ENCODE peak calls at places on chromosome 7, in eight cellular contexts. One of them, this sample, is unnamed.

GRCh38 chr7:13830604-13830915 is 158.9 kb downstream of the ETV1 start:
- DNase-seq in heart right ventricle: no peak
- DNase-seq in endothelial cell of umbilical vein: no peak
- DNase-seq in foreskin fibroblast: peak
- DNase-seq in brain microvascular endothelial cell: no peak
- DNase-seq in cardiac muscle cell: peak
- DNase-seq in cardiac fibroblast: peak
- DNase-seq in CD14-positive monocyte: no peak
- DNase-seq in this sample: no peak

GRCh38 chr7:135147899-135148721 is at the start of gene TMEM140:
- DNase-seq in heart right ventricle: peak
- DNase-seq in endothelial cell of umbilical vein: peak
- DNase-seq in foreskin fibroblast: no peak
- DNase-seq in brain microvascular endothelial cell: peak
- DNase-seq in cardiac muscle cell: peak
- DNase-seq in cardiac fibroblast: peak
- DNase-seq in CD14-positive monocyte: no peak
- DNase-seq in this sample: peak

GRCh38 chr7:26534649-26535482 is 243.2 kb downstream of the SNX10 start:
- DNase-seq in heart right ventricle: no peak
- DNase-seq in endothelial cell of umbilical vein: peak
- DNase-seq in foreskin fibroblast: no peak
- DNase-seq in brain microvascular endothelial cell: no peak
- DNase-seq in cardiac muscle cell: no peak
- DNase-seq in cardiac fibroblast: no peak
- DNase-seq in CD14-positive monocyte: no peak
- DNase-seq in this sample: no peak

GRCh38 chr7:69599879-69600764 is 1.8 kb downstream of the AUTS2 start:
- DNase-seq in heart right ventricle: no peak
- DNase-seq in endothelial cell of umbilical vein: no peak
- DNase-seq in foreskin fibroblast: no peak
- DNase-seq in brain microvascular endothelial cell: no peak
- DNase-seq in cardiac muscle cell: peak
- DNase-seq in cardiac fibroblast: peak
- DNase-seq in CD14-positive monocyte: no peak
- DNase-seq in this sample: peak

GRCh38 chr7:138756591-138757222 is 41.1 kb upstream of the TMEM213 start:
- DNase-seq in heart right ventricle: no peak
- DNase-seq in endothelial cell of umbilical vein: no peak
- DNase-seq in foreskin fibroblast: no peak
- DNase-seq in brain microvascular endothelial cell: no peak
- DNase-seq in cardiac muscle cell: no peak
- DNase-seq in cardiac fibroblast: no peak
- DNase-seq in CD14-positive monocyte: no peak
- DNase-seq in this sample: no peak

GRCh38 chr7:41574377-41574776 is 128.5 kb downstream of the INHBA start:
- DNase-seq in heart right ventricle: no peak
- DNase-seq in endothelial cell of umbilical vein: peak
- DNase-seq in foreskin fibroblast: peak
- DNase-seq in brain microvascular endothelial cell: peak
- DNase-seq in cardiac muscle cell: peak
- DNase-seq in cardiac fibroblast: no peak
- DNase-seq in CD14-positive monocyte: no peak
- DNase-seq in this sample: no peak

GRCh38 chr7:117072620-117073118 is 119.4 kb downstream of the ST7 start:
- DNase-seq in heart right ventricle: peak
- DNase-seq in endothelial cell of umbilical vein: peak
- DNase-seq in foreskin fibroblast: no peak
- DNase-seq in brain microvascular endothelial cell: peak
- DNase-seq in cardiac muscle cell: peak
- DNase-seq in cardiac fibroblast: peak
- DNase-seq in CD14-positive monocyte: peak
- DNase-seq in this sample: no peak

GRCh38 chr7:1087462-1087809 is 477 bp upstream of the GPER1 start:
- DNase-seq in heart right ventricle: no peak
- DNase-seq in endothelial cell of umbilical vein: no peak
- DNase-seq in foreskin fibroblast: peak
- DNase-seq in brain microvascular endothelial cell: no peak
- DNase-seq in cardiac muscle cell: peak
- DNase-seq in cardiac fibroblast: no peak
- DNase-seq in CD14-positive monocyte: no peak
- DNase-seq in this sample: no peak

GRCh38 chr7:96596120-96596826 is 113.4 kb downstream of the SEM1 start:
- DNase-seq in heart right ventricle: no peak
- DNase-seq in endothelial cell of umbilical vein: peak
- DNase-seq in foreskin fibroblast: no peak
- DNase-seq in brain microvascular endothelial cell: no peak
- DNase-seq in cardiac muscle cell: no peak
- DNase-seq in cardiac fibroblast: peak
- DNase-seq in CD14-positive monocyte: no peak
- DNase-seq in this sample: no peak

GRCh38 chr7:1669954-1670893 is at the start of gene ELFN1:
- DNase-seq in heart right ventricle: no peak
- DNase-seq in endothelial cell of umbilical vein: no peak
- DNase-seq in foreskin fibroblast: no peak
- DNase-seq in brain microvascular endothelial cell: no peak
- DNase-seq in cardiac muscle cell: peak
- DNase-seq in cardiac fibroblast: peak
- DNase-seq in CD14-positive monocyte: peak
- DNase-seq in this sample: peak

GRCh38 chr7:83931968-83932367 is 262.6 kb downstream of the SEMA3A start:
- DNase-seq in heart right ventricle: no peak
- DNase-seq in endothelial cell of umbilical vein: no peak
- DNase-seq in foreskin fibroblast: no peak
- DNase-seq in brain microvascular endothelial cell: no peak
- DNase-seq in cardiac muscle cell: no peak
- DNase-seq in cardiac fibroblast: no peak
- DNase-seq in CD14-positive monocyte: no peak
- DNase-seq in this sample: no peak

GRCh38 chr7:36615877-36616276 is 108.4 kb downstream of the AOAH start:
- DNase-seq in heart right ventricle: no peak
- DNase-seq in endothelial cell of umbilical vein: no peak
- DNase-seq in foreskin fibroblast: no peak
- DNase-seq in brain microvascular endothelial cell: no peak
- DNase-seq in cardiac muscle cell: no peak
- DNase-seq in cardiac fibroblast: no peak
- DNase-seq in CD14-positive monocyte: no peak
- DNase-seq in this sample: no peak

GRCh38 chr7:28062197-28062988 is 118.2 kb downstream of the JAZF1 start:
- DNase-seq in heart right ventricle: peak
- DNase-seq in endothelial cell of umbilical vein: peak
- DNase-seq in foreskin fibroblast: peak
- DNase-seq in brain microvascular endothelial cell: peak
- DNase-seq in cardiac muscle cell: peak
- DNase-seq in cardiac fibroblast: peak
- DNase-seq in CD14-positive monocyte: peak
- DNase-seq in this sample: peak

GRCh38 chr7:17640730-17641377 is 299.4 kb downstream of the SNX13 start:
- DNase-seq in heart right ventricle: peak
- DNase-seq in endothelial cell of umbilical vein: peak
- DNase-seq in foreskin fibroblast: no peak
- DNase-seq in brain microvascular endothelial cell: peak
- DNase-seq in cardiac muscle cell: peak
- DNase-seq in cardiac fibroblast: peak
- DNase-seq in CD14-positive monocyte: no peak
- DNase-seq in this sample: no peak

GRCh38 chr7:56097700-56098099 is 4.9 kb upstream of the PHKG1 start:
- DNase-seq in heart right ventricle: peak
- DNase-seq in endothelial cell of umbilical vein: peak
- DNase-seq in foreskin fibroblast: peak
- DNase-seq in brain microvascular endothelial cell: peak
- DNase-seq in cardiac muscle cell: peak
- DNase-seq in cardiac fibroblast: peak
- DNase-seq in CD14-positive monocyte: no peak
- DNase-seq in this sample: peak

GRCh38 chr7:56091591-56091990 is 1.2 kb downstream of the PHKG1 start:
- DNase-seq in heart right ventricle: peak
- DNase-seq in endothelial cell of umbilical vein: no peak
- DNase-seq in foreskin fibroblast: no peak
- DNase-seq in brain microvascular endothelial cell: no peak
- DNase-seq in cardiac muscle cell: peak
- DNase-seq in cardiac fibroblast: peak
- DNase-seq in CD14-positive monocyte: no peak
- DNase-seq in this sample: no peak

GRCh38 chr7:56087445-56087844 is 5.3 kb downstream of the PHKG1 start:
- DNase-seq in heart right ventricle: no peak
- DNase-seq in endothelial cell of umbilical vein: no peak
- DNase-seq in foreskin fibroblast: no peak
- DNase-seq in brain microvascular endothelial cell: no peak
- DNase-seq in cardiac muscle cell: no peak
- DNase-seq in cardiac fibroblast: no peak
- DNase-seq in CD14-positive monocyte: no peak
- DNase-seq in this sample: peak

DNA sequence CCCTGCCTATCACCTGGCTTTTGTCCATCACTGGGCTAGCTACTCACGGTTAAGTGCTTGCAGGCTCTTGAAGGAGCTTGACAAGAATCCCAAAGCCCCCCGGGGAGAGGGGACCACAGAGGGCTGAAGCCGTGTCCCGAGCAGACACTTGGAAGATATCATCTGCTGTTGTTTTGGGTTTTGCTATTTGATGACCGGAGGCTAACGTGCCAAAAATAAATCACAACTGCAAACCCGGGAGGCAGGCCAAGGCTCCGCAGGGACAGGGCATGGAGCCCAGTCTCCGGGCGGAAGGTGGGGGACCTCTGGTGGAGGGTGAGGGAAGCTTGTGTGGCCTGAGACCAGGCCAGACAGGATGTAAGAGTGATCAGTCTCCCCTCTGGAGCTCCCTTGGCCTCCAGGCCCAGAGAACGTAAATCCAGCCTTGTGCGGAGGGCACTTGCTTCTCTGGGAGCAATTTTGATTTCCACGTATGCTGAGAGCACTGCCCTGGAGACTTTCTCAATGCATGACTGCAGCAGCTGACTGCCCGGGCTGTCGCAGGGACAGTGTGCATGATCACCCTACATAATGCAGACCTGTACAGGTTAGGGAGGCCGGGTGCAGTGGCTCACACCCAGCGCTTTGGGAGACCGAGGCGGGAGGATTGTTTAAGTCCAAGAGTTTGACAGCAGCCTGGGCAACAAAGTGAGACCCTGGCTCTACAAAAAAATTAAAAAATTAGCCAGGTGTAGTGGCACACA is at the start of gene PHKG1:
- DNase-seq in heart right ventricle: peak
- DNase-seq in endothelial cell of umbilical vein: peak
- DNase-seq in foreskin fibroblast: peak
- DNase-seq in brain microvascular endothelial cell: peak
- DNase-seq in cardiac muscle cell: peak
- DNase-seq in cardiac fibroblast: peak
- DNase-seq in CD14-positive monocyte: no peak
- DNase-seq in this sample: peak
- TF ChIP-seq CTCF in heart right ventricle: peak
- TF ChIP-seq CTCF in endothelial cell of umbilical vein: peak
- TF ChIP-seq CTCF in foreskin fibroblast: peak
- TF ChIP-seq CTCF in brain microvascular endothelial cell: peak
- TF ChIP-seq CTCF in cardiac muscle cell: peak
- TF ChIP-seq CTCF in cardiac fibroblast: peak
- TF ChIP-seq CTCF in CD14-positive monocyte: no peak
- TF ChIP-seq CTCF in this sample: no peak

DNA sequence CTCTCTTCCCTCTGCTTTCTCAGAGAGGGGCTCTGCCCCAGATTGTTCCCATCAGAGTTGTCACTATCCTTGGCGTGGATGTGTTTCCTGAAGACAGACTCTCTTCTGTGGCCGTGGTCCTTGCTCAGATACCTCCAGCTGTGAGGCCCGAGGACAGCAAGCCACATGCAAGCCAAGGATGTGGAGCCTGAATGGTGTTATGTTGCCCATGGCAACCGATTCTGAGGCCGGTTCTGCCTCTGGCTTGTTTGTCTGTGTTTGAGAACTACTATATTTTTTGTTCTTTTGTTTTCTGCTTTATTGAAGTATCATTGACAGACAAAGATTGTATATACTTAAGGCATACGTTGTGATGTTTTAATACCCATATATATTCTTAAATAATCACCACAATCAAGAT is 247.4 kb upstream of the PODXL start:
- DNase-seq in heart right ventricle: no peak
- DNase-seq in endothelial cell of umbilical vein: no peak
- DNase-seq in foreskin fibroblast: no peak
- DNase-seq in brain microvascular endothelial cell: no peak
- DNase-seq in cardiac muscle cell: no peak
- DNase-seq in cardiac fibroblast: no peak
- DNase-seq in CD14-positive monocyte: no peak
- DNase-seq in this sample: no peak
- TF ChIP-seq CTCF in heart right ventricle: no peak
- TF ChIP-seq CTCF in endothelial cell of umbilical vein: no peak
- TF ChIP-seq CTCF in foreskin fibroblast: no peak
- TF ChIP-seq CTCF in brain microvascular endothelial cell: no peak
- TF ChIP-seq CTCF in cardiac muscle cell: no peak
- TF ChIP-seq CTCF in cardiac fibroblast: no peak
- TF ChIP-seq CTCF in CD14-positive monocyte: no peak
- TF ChIP-seq CTCF in this sample: no peak

DNA sequence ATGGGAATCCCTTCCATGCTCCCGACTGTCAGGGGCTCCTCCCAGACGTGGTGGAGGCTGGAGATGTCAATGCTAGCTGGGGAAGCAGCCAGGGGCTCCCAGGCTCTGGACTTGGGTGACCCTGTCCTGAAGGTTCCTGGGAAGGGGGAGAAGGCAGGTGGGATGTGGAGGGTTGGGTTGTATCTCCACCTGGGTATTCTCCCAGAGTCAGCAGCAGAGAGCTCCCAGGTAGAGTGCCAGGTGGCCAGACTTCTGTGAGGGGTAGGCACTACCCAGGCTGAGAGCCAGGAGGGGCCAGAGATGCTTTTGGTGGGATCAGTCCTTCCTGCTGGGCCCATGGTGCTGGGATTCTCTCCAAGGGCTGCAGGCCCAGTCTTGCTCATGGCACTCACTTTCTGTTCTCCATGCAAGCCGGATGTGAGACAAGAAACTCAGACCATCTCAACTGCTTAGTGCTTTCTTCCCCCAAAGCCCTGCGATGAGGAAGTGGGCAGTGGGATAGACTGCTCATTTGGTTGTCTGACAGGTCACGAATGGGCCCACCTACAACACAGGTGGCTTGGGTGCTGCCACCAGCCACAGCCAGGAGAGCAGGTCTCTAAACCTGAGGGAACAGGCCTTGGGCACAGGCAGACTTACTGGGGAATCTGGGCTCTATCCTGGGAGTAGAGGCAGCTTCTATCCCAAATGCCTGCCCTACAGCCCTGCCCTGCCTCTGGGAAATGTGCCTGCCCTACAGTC is 52.5 kb upstream of the CAMK2B start:
- DNase-seq in heart right ventricle: no peak
- DNase-seq in endothelial cell of umbilical vein: no peak
- DNase-seq in foreskin fibroblast: no peak
- DNase-seq in brain microvascular endothelial cell: no peak
- DNase-seq in cardiac muscle cell: no peak
- DNase-seq in cardiac fibroblast: no peak
- DNase-seq in CD14-positive monocyte: no peak
- DNase-seq in this sample: peak
- TF ChIP-seq CTCF in heart right ventricle: no peak
- TF ChIP-seq CTCF in endothelial cell of umbilical vein: no peak
- TF ChIP-seq CTCF in foreskin fibroblast: no peak
- TF ChIP-seq CTCF in brain microvascular endothelial cell: no peak
- TF ChIP-seq CTCF in cardiac muscle cell: no peak
- TF ChIP-seq CTCF in cardiac fibroblast: no peak
- TF ChIP-seq CTCF in CD14-positive monocyte: no peak
- TF ChIP-seq CTCF in this sample: no peak

DNA sequence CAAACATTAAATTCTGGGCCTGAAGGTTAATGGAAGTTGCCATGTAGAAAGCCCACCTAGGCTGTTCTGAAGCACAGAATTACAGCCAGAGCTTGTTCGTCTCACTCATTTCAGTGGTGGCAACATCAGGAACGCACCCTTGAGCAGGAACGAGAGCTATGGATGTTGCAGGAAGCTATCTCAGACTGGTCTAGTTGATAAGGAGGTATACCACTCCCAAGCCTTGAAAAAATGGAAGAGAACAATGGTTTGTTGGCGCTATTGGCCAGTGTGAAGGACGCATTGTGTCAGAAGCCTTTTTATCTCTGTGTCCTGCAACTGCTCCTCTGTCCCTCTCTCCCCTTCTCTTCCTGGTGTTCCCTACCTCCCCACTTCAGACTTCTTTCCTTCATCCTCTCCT is 60.9 kb upstream of the RAPGEF5 start:
- DNase-seq in heart right ventricle: no peak
- DNase-seq in endothelial cell of umbilical vein: peak
- DNase-seq in foreskin fibroblast: no peak
- DNase-seq in brain microvascular endothelial cell: no peak
- DNase-seq in cardiac muscle cell: no peak
- DNase-seq in cardiac fibroblast: no peak
- DNase-seq in CD14-positive monocyte: no peak
- DNase-seq in this sample: no peak
- TF ChIP-seq CTCF in heart right ventricle: no peak
- TF ChIP-seq CTCF in endothelial cell of umbilical vein: no peak
- TF ChIP-seq CTCF in foreskin fibroblast: no peak
- TF ChIP-seq CTCF in brain microvascular endothelial cell: no peak
- TF ChIP-seq CTCF in cardiac muscle cell: no peak
- TF ChIP-seq CTCF in cardiac fibroblast: no peak
- TF ChIP-seq CTCF in CD14-positive monocyte: no peak
- TF ChIP-seq CTCF in this sample: no peak